ENCODE peak calls at places on chromosomes 5 and 9, in five cellular contexts. F, Q, S, U and R are unnamed samples.

GRCh38 chr5:32600057-32600622 is 14.8 kb downstream of the SUB1 start:
- DNase-seq in Q (no peak), U (no peak), S (no peak), F (no peak), R (peak; percentile 79)

GRCh38 chr9:98157372-98157771 is 35.1 kb downstream of the CORO2A start:
- DNase-seq in Q (no peak), S (no peak), U (no peak), F (no peak), R (no peak)

GRCh38 chr5:149014634-149015033 is 48.2 kb downstream of the SH3TC2 start:
- DNase-seq in U (no peak), F (no peak), Q (no peak), S (no peak), R (no peak)

GRCh38 chr5:174837919-174838902 is 113.8 kb downstream of the MSX2 start:
- DNase-seq in F (no peak), S (peak; percentile 24), U (no peak), Q (no peak), R (no peak)

GRCh38 chr9:137781906-137782585 is 95.5 kb upstream of the CACNA1B start:
- DNase-seq in S (no peak), F (no peak), Q (no peak), U (no peak), R (no peak)

GRCh38 chr5:36607114-36607561 is 732 bp downstream of the SLC1A3 start:
- DNase-seq in U (no peak), S (peak; percentile 34), F (no peak), Q (no peak), R (peak; percentile 19)

GRCh38 chr5:167296680-167297079 is 994.8 kb upstream of the WWC1 start:
- DNase-seq in U (no peak), S (no peak), F (no peak), Q (no peak), R (no peak)

GRCh38 chr9:33447404-33448158 is at the start of gene AQP3:
- DNase-seq in U (peak; percentile 81), S (peak; percentile 32), F (peak; percentile 53), Q (peak; percentile 65), R (peak; percentile 20)

GRCh38 chr5:178284095-178284675 is 51.6 kb upstream of the PHYKPL start:
- DNase-seq in Q (no peak), U (no peak), S (no peak), F (no peak), R (no peak)

DNA sequence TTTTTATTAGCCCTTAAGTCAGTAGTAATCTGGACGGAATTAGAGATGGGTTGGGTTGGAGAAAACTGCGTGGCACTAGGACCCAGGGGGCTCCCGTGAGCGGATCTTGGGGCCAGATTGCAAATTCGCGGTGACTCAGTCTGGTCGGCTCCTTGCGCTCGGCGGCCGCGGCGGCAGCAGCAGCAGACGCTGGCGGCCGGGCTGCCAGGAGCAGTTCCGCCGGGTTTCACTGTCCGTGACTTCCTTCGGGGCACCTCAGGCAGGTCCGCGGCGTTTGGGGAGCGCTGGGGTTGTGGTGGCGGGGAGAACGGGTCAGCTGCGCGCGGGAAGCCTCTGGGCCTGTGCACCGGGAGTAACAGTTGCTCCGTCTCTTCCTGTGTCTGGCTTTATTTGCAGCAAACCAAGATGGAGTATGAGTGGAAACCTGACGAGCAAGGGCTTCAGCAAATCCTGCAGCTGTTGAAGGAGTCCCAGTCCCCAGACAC is 31.6 kb downstream of the TNPO1 start:
- DNase-seq in Q (peak; percentile 79), U (peak; percentile 93), S (peak; percentile 87), F (peak; percentile 73), R (peak; percentile 89)
- TF ChIP-seq CTCF in Q (no peak), U (no peak), S (peak; percentile 8), F (no peak), R (peak; percentile 56)

DNA sequence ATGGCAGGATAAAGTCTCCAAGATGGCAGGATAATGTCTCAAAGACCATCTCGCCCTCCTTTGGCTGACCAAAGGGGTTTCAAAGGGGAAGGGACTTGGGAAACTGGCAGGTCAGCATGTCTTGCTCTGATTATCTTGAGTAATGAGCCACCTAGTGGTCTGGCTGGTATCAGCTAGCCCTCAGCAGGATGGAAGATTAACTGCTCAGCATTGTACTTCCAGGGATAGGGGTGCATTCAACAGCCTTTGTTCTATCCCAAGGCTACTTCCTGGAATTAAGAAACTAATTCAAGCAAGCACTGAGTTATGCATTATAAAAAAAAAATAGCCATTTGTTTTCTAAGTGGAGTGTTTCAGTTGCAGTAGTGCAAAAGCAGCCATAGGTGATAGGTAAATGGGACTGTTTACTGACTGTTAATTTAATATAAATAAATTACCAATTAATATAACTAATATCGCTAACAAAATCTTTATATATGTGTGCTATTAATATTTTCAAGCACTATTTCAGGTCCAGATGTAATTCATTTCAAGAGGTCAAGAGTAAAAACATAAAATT is 555.5 kb downstream of the CDH9 start:
- DNase-seq in F (no peak), Q (peak; percentile 26), S (no peak), U (no peak), R (no peak)
- TF ChIP-seq CTCF in F (no peak), Q (peak; percentile 70), S (no peak), U (no peak), R (peak; percentile 69)

DNA sequence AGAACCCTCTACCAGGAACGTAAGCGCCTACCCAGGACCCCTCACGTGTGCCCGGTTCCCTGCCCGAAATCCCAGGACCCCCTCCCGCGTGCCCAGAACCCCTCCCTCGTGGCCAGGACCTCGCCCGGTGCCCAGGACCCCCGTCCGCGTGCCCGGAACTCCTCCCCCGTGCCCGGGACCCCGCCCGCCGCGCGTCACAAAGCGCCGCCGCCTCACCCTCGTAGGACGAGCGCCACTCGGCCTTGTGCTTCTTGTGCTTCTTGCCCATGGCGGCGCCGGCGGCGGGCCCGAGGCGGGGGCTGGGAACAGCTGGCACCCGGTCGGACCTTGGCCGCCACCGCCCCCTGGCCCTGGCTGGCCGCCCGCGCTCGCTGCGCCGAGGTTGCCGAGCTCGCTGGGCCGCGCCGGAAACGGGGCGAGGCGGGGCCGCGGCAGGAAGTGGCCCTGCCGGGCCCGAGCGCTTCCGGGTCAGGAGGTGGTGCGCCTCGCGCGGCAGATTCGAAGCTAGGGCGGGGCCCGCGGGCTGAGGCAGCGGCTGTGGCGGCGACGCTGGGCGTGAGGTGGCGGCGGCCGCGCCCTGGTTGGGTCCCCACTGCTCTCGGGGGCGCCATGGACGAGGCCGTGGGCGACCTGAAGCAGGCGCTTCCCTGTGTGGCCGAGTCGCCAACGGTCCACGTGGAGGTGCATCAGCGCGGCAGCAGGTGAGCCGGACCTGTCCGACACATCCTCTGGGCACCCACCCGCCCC is at the start of the genes BRD9 and TRIP13:
- DNase-seq in S (peak; percentile 52), F (peak; percentile 64), U (peak; percentile 88), Q (peak; percentile 99), R (peak; percentile 56)
- TF ChIP-seq CTCF in S (no peak), F (no peak), U (no peak), Q (peak; percentile 32), R (peak; percentile 21)

GRCh38 chr5:126373621-126374416 is 49.4 kb upstream of the GRAMD2B start:
- DNase-seq in S (no peak), Q (no peak), F (no peak), U (no peak), R (peak; percentile 91)

GRCh38 chr5:126369083-126369482 is 54.1 kb upstream of the GRAMD2B start:
- DNase-seq in S (no peak), Q (no peak), F (no peak), U (no peak), R (no peak)

GRCh38 chr5:126370796-126371718 is 52.2 kb upstream of the GRAMD2B start:
- DNase-seq in F (no peak), U (no peak), S (no peak), Q (no peak), R (peak; percentile 66)

GRCh38 chr5:126368239-126368812 is 54.9 kb upstream of the GRAMD2B start:
- DNase-seq in Q (no peak), F (peak; percentile 84), S (no peak), U (no peak), R (no peak)

DNA sequence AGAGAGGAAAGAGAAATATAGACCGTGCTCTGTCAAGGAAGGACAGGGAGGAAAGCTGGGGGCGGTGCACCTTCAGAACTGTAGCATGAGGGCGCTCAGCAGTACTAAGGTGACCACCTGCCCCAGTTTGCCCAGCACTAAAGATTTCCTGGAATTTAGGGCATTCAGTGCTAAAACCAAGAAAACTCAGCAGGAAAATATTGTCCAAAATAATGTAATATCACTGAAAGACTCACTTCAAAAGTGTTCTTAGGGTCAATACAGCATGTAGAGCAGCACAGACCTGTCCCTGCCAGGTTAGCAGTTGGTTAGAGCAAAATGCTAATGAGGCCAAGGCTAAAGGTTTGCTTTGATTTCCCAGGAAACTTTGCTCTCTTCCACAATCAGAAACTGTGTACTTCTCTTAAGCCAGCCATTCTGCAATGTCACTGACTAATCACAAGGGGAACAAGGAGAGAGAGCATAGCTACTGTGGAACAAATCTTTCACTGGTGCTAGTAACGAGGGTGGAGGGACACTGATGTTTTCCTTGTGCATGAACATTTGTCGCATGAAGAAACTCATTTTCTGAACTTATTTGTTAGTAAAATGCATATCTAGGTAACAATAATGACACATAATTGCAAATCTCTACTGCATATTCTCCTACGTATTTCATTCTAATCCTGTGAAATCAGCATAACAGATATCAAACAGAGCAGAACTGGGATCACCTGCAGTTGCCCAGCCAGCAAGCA is 53.0 kb upstream of the GRAMD2B start:
- DNase-seq in U (no peak), S (no peak), F (no peak), Q (no peak), R (peak; percentile 39)
- TF ChIP-seq CTCF in U (peak; percentile 36), S (no peak), F (peak; percentile 18), Q (no peak), R (peak; percentile 49)

DNA sequence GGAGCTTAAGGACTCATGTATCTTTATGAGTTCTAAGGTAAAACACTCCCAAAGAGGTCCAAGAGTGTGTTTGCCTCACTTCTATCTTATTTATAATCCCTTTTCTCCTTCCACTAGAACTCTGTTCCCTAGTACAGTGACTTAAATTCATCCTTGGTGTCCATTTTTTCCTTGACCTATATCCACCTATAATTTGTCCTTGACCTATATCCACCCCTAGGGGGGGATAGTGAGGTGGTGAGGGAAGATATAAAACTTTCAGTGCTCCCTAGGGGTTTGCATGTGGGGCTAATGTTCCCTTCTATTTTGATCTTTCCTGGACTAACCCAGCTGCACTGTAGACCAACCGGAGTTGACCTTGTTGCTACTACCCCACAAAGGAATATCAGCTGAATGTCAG is 83.5 kb upstream of the GNAQ start:
- DNase-seq in U (no peak), Q (no peak), S (no peak), F (no peak), R (no peak)
- TF ChIP-seq CTCF in U (no peak), Q (peak; percentile 26), S (no peak), F (no peak), R (peak; percentile 71)

GRCh38 chr5:86968311-86968753 is 299.4 kb upstream of the RASA1 start:
- DNase-seq in F (peak; percentile 35), Q (no peak), U (no peak), S (no peak), R (peak; percentile 71)
- TF ChIP-seq CTCF in F (no peak), Q (peak; percentile 15), U (peak; percentile 61), S (peak; percentile 28), R (peak; percentile 85)